ENCODE peak calls at places on chromosomes 11 and 22, in seven cellular contexts. X, O, E, N, H, V and S are unnamed samples.

GRCh38 chr11:614583-615452 is 932 bp downstream of the IRF7 start:
- DNase-seq in N (peak; percentile 16), E (peak; percentile 54), X (no peak), V (no peak), H (no peak), O (no peak), S (no peak)

GRCh38 chr11:68579455-68579854 is 104.9 kb upstream of the GAL start:
- DNase-seq in O (no peak), H (no peak), V (no peak), E (no peak), N (no peak), X (peak; percentile 67), S (no peak)

GRCh38 chr11:2802389-2803185 is 83.0 kb downstream of the CDKN1C start:
- DNase-seq in V (peak; percentile 5), N (no peak), E (no peak), H (no peak), X (no peak), O (peak; percentile 9), S (peak; percentile 38)

GRCh38 chr22:41732096-41732772 is 32.9 kb downstream of the MEI1 start:
- DNase-seq in O (no peak), V (no peak), X (no peak), H (no peak), N (no peak), E (no peak), S (no peak)

GRCh38 chr22:29713156-29713715 is 6.6 kb upstream of the CABP7 start:
- DNase-seq in E (no peak), N (no peak), V (no peak), O (no peak), X (no peak), H (no peak), S (no peak)

GRCh38 chr22:44445731-44446130 is 52.3 kb downstream of the RTL6 start:
- DNase-seq in N (no peak), X (no peak), O (no peak), H (no peak), V (no peak), E (no peak), S (no peak)

GRCh38 chr11:60918941-60919275 is 5.0 kb downstream of the TMEM109 start:
- DNase-seq in E (no peak), H (no peak), O (no peak), N (no peak), X (peak; percentile 40), V (no peak), S (no peak)

GRCh38 chr11:2846470-2846869 is 39.1 kb downstream of the CDKN1C start:
- DNase-seq in V (no peak), H (no peak), X (no peak), N (no peak), E (no peak), O (no peak), S (no peak)

GRCh38 chr22:47367107-47367690 is 604.7 kb downstream of the TBC1D22A start:
- DNase-seq in X (no peak), O (no peak), N (no peak), V (no peak), H (no peak), E (no peak), S (no peak)

GRCh38 chr11:83951521-83951920 is 665.4 kb upstream of the CCDC90B start:
- DNase-seq in O (no peak), X (no peak), N (no peak), V (no peak), E (peak; percentile 3), H (no peak), S (no peak)

GRCh38 chr11:112724194-112724790 is 236.9 kb upstream of the NCAM1 start:
- DNase-seq in H (no peak), E (no peak), X (no peak), V (no peak), O (no peak), N (no peak), S (no peak)

GRCh38 chr11:66548041-66548440 is 1.3 kb downstream of the ACTN3 start:
- DNase-seq in O (no peak), E (no peak), N (no peak), V (no peak), H (no peak), X (no peak), S (no peak)

GRCh38 chr11:75142714-75143419 is 8.0 kb upstream of the SLCO2B1 start:
- DNase-seq in N (no peak), H (no peak), O (peak; percentile 54), V (peak; percentile 81), X (peak; percentile 95), E (peak; percentile 62), S (peak; percentile 43)

GRCh38 chr11:106031210-106031845 is 9.3 kb upstream of the MSANTD4 start:
- DNase-seq in V (no peak), O (no peak), E (no peak), N (no peak), X (peak; percentile 35), H (no peak), S (no peak)

GRCh38 chr22:18156878-18157713 is 7.1 kb downstream of the USP18 start:
- DNase-seq in X (peak; percentile 99), H (peak; percentile 47), E (peak; percentile 70), O (peak; percentile 51), V (peak; percentile 56), N (peak; percentile 86), S (no peak)

GRCh38 chr11:76782526-76783293 is 446 bp upstream of the TSKU start:
- DNase-seq in X (peak; percentile 98), V (peak; percentile 87), N (peak; percentile 98), H (peak; percentile 73), O (peak; percentile 90), E (peak; percentile 90), S (no peak)

GRCh38 chr11:17781221-17781620 is 46.6 kb downstream of the KCNC1 start:
- DNase-seq in X (no peak), E (no peak), O (no peak), H (no peak), N (no peak), V (no peak), S (no peak)

GRCh38 chr11:128231845-128232410 is 355.4 kb downstream of the ETS1 start:
- DNase-seq in X (no peak), H (no peak), O (no peak), E (no peak), V (no peak), N (no peak), S (no peak)

GRCh38 chr11:86197448-86197847 is 47.1 kb upstream of the EED start:
- DNase-seq in X (peak; percentile 24), V (no peak), N (no peak), E (no peak), H (no peak), O (no peak), S (no peak)

GRCh38 chr11:83092488-83093384 is 21.0 kb upstream of the RAB30 start:
- DNase-seq in N (no peak), X (peak; percentile 24), V (no peak), H (no peak), E (peak; percentile 97), O (no peak), S (no peak)

GRCh38 chr22:35539910-35540599 is 576 bp upstream of the RASD2 start:
- DNase-seq in H (no peak), V (peak; percentile 66), X (peak; percentile 22), E (peak; percentile 48), N (peak; percentile 78), O (no peak), S (peak; percentile 58)

DNA sequence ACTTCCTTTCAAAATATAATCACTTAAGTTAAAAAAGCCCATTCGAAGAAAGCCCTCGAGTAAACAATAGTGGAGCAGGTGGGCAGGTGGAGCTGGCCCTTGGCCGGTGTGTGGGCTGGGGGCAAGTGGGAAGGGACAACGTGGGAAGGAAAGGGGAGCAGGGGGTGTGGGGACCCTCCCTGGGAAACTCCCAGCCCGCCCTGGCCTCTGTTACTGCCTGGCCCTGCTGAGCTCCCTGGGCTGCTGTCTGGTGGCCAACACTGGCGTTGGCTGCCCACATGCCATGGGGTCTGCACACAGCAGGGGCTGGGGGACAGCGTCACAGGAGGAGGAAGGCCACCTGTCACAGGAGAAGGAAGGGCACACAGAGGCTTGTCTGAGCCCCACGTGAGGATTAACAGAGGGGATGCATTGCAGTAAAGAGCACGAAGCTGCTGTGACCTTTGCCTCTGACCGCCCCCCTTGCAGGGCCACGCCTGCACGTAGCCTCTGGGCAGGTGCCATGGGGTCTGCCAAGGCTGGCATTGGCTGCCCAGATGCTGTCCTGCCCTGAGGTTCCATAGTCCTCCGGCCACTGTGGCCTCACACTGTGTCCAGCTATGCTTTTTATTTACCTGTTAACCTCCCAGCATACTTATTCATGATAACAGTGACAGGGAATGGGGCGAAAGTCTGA is 36.2 kb upstream of the CCDC188 start:
- DNase-seq in V (no peak), N (no peak), H (no peak), X (no peak), O (no peak), E (no peak), S (no peak)
- H3K27ac ChIP-seq in V (no peak overlapping the region), N (no peak overlapping the region), H (no peak overlapping the region), X (no peak overlapping the region), O (no peak overlapping the region), E (no peak overlapping the region), S (no peak overlapping the region)

GRCh38 chr11:34685864-34686263 is 65.0 kb downstream of the EHF start:
- DNase-seq in O (no peak), E (no peak), V (no peak), X (no peak), H (no peak), N (no peak), S (no peak)
- H3K4me1 ChIP-seq in O (no peaks in the 10 kb centered on the region), E (no peaks in the 10 kb centered on the region), V (no peaks in the 10 kb centered on the region), X (peaks cover 4% of the 10 kb centered on the region), H (no peaks in the 10 kb centered on the region), N (peaks cover 10% of the 10 kb centered on the region), S (no peaks in the 10 kb centered on the region)

DNA sequence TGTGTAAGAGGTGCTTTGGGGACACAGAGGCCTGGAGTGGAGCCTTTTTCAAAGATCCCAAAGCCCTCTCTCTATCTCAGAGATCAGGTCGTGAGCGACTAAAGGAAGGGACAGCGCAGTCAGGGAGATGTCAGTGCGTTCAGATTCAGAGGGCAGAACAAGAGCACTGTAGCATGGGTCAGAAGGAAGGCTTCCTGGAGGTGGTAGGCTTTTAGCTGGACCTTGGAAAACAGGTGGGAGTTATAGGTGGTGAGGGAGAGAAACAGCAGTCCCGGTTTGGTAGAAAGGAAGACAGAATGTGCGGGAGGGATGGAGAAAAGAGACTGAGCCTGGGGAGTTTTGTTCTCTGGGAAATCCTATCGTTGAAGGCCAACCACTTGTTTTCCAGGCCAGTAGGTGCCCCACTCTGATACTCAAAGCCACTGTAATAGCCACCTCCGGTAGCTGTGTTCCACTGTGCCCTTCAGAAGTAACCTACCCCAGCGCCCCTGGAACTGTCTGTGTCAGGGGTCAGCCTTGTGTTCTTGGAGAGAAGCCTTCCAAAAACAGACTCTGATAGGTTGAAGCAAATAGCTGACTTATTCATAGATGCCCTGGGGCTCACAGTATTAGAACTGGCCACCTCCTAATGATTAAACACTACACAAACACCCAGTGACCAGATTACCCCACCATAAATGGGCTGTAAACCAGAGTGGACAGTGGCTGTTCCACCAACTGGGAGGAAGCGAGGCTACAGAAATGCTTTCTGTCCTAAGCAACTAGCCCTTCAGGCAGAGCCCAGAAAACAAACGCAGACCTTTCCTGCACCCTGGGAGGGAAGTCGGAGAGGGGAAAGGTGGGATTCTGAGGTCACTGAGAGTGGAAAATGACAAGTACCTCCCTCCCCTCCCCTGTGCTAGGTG is 157.7 kb downstream of the DBX1 start:
- DNase-seq in E (peak; percentile 48), H (no peak), N (no peak), X (no peak), V (no peak), O (no peak), S (no peak)
- H3K27ac ChIP-seq in E (no peak overlapping the region), H (no peak overlapping the region), N (no peak overlapping the region), X (no peak overlapping the region), V (peak overlapping the region; percentile 57), O (no peak overlapping the region), S (no peak overlapping the region)

DNA sequence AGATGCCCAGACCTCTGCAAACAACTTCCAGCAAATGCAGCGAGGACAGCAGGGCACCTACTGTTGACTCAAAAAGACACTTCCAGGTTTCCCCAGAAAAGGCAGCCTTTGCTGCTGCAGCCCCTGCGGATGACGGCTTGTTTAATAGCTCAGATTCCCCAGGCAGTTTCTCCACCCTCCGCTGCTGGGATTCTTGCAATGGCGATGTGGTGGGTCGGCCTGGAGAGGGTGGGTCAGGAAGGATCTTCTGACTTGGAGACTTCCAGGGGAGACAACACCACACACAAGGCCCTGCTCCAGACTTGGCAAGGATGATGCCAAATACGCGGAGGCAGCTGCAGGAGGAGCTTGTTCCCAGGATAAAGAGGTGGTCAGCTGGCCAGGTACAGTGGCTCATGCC is 17.9 kb upstream of the TREH start:
- DNase-seq in H (no peak), N (no peak), X (no peak), V (no peak), O (no peak), E (no peak), S (no peak)
- H3K4me1 ChIP-seq in H (no peaks in the 10 kb centered on the region), N (no peaks in the 10 kb centered on the region), X (peaks cover 5% of the 10 kb centered on the region), V (no peaks in the 10 kb centered on the region), O (peaks cover 6% of the 10 kb centered on the region), E (no peaks in the 10 kb centered on the region), S (peaks cover 76% of the 10 kb centered on the region)